ENCODE peak calls at places on chromosomes 1 and 21, in seven cellular contexts. E is activated naive CD8-positive, alpha-beta T cell treated with anti-CD3 and anti-CD28 coated beads, Interleukin-2, amount 50 U/mL, for 24 hours; D is brain microvascular endothelial cell; W is NCI-H524; B is AG08396; U is endothelial cell; V is OCI-M1. S is an unnamed sample.

GRCh38 chr21:42565886-42566523 is 52.4 kb downstream of the SLC37A1 start:
- DNase-seq in E (no peak), D (no peak), W (no peak), B (no peak), U (no peak), V (no peak), S (no peak)

GRCh38 chr1:79161077-79161476 is 154.5 kb upstream of the ADGRL4 start:
- DNase-seq in E (no peak), D (peak), W (no peak), B (peak), U (no peak), V (no peak), S (no peak)

GRCh38 chr1:40409467-40409866 is 35.9 kb downstream of the SMAP2 start:
- DNase-seq in E (no peak), D (no peak), W (no peak), B (no peak), U (no peak), V (no peak), S (no peak)

GRCh38 chr21:30831194-30831765 is 1.7 kb upstream of the KRTAP7-1 start:
- DNase-seq in E (peak), D (peak), W (no peak), B (no peak), U (peak), V (peak), S (no peak)

GRCh38 chr1:117068580-117068979 is 8.5 kb downstream of the TTF2 start:
- DNase-seq in E (no peak), D (no peak), W (no peak), B (no peak), U (no peak), V (no peak), S (no peak)

GRCh38 chr1:222909586-222909985 is 94.7 kb downstream of the DISP1 start:
- DNase-seq in E (no peak), D (peak), W (no peak), B (peak), U (no peak), V (peak), S (no peak)

GRCh38 chr1:29282924-29283803 is 46.8 kb downstream of the PTPRU start:
- DNase-seq in E (peak), D (peak), W (no peak), B (peak), U (peak), V (peak), S (no peak)

GRCh38 chr21:46324390-46325072 is 575 bp downstream of the PCNT start:
- DNase-seq in E (peak), D (peak), W (peak), B (peak), U (peak), V (peak), S (peak)

GRCh38 chr1:17531682-17532487 is 7.6 kb upstream of the ARHGEF10L start:
- DNase-seq in E (no peak), D (no peak), W (no peak), B (no peak), U (no peak), V (no peak), S (no peak)

GRCh38 chr1:1420654-1421134 is 382 bp downstream of the ANKRD65 start:
- DNase-seq in E (no peak), D (no peak), W (no peak), B (no peak), U (no peak), V (no peak), S (no peak)

GRCh38 chr1:48109390-48110009 is 112.3 kb upstream of the TRABD2B start:
- DNase-seq in E (no peak), D (peak), W (peak), B (peak), U (peak), V (peak), S (peak)

GRCh38 chr1:110673805-110674336 is 869 bp downstream of the KCNA3 start:
- DNase-seq in E (peak), D (no peak), W (no peak), B (no peak), U (no peak), V (no peak), S (no peak)

GRCh38 chr1:39898648-39899603 is 2.8 kb downstream of the MYCL start:
- DNase-seq in E (no peak), D (peak), W (peak), B (peak), U (peak), V (peak), S (peak)

GRCh38 chr1:170520601-170521000 is 11.4 kb upstream of the GORAB start:
- DNase-seq in E (no peak), D (peak), W (no peak), B (no peak), U (no peak), V (no peak), S (no peak)

GRCh38 chr1:38779491-38779890 is 80.1 kb downstream of the RRAGC start:
- DNase-seq in E (no peak), D (no peak), W (no peak), B (no peak), U (no peak), V (no peak), S (no peak)

GRCh38 chr1:215082532-215083407 is at the start of gene KCNK2:
- DNase-seq in E (no peak), D (no peak), W (peak), B (peak), U (peak), V (no peak), S (no peak)

GRCh38 chr1:53326598-53327182 is 1.2 kb downstream of the LRP8 start:
- DNase-seq in E (no peak), D (peak), W (no peak), B (peak), U (peak), V (peak), S (peak)

GRCh38 chr1:19465650-19466049 is 19.7 kb downstream of the CAPZB start:
- DNase-seq in E (no peak), D (no peak), W (no peak), B (no peak), U (no peak), V (no peak), S (no peak)

GRCh38 chr21:46049890-46050650 is 47.8 kb upstream of the COL6A2 start:
- DNase-seq in E (no peak), D (no peak), W (no peak), B (no peak), U (no peak), V (no peak), S (no peak)

GRCh38 chr1:183580281-183580682 is 10.0 kb downstream of the NCF2 start:
- DNase-seq in E (no peak), D (no peak), W (peak), B (no peak), U (peak), V (peak), S (no peak)

GRCh38 chr1:6385673-6386191 is 7.8 kb downstream of the ACOT7 start:
- DNase-seq in E (no peak), D (peak), W (no peak), B (peak), U (peak), V (no peak), S (peak)

GRCh38 chr1:159005161-159005560 is 4.5 kb upstream of the IFI16 start:
- DNase-seq in E (no peak), D (no peak), W (no peak), B (no peak), U (no peak), V (no peak), S (no peak)

GRCh38 chr1:51410568-51411460 is 80.5 kb upstream of the TTC39A start:
- DNase-seq in E (no peak), D (peak), W (no peak), B (no peak), U (no peak), V (no peak), S (no peak)

GRCh38 chr1:39352881-39353280 is 138.6 kb upstream of the BMP8A start:
- DNase-seq in E (no peak), D (no peak), W (no peak), B (no peak), U (no peak), V (no peak), S (no peak)